ENCODE peak calls at places on chromosomes 2 and 18, in six cellular contexts. One of them, this sample, is unnamed.
A peak's percentile ranks its signal among the peaks of the same experiment; 100 is the strongest.

GRCh38 chr2:263774-264492 is at the start of gene SH3YL1:
- DNase-seq in B cell: peak; percentile 76
- DNase-seq in Calu3: peak; percentile 87
- DNase-seq in effector memory CD4-positive, alpha-beta T cell: peak; percentile 50
- DNase-seq in pulmonary artery endothelial cell: no peak
- DNase-seq in AG10803: no peak
- DNase-seq in this sample: peak; percentile 80

GRCh38 chr2:15809504-15809903 is 130.8 kb upstream of the MYCN start:
- DNase-seq in B cell: no peak
- DNase-seq in Calu3: no peak
- DNase-seq in effector memory CD4-positive, alpha-beta T cell: no peak
- DNase-seq in pulmonary artery endothelial cell: no peak
- DNase-seq in AG10803: no peak
- DNase-seq in this sample: no peak

GRCh38 chr2:11305958-11306357 is 38.5 kb downstream of the ROCK2 start:
- DNase-seq in B cell: no peak
- DNase-seq in Calu3: no peak
- DNase-seq in effector memory CD4-positive, alpha-beta T cell: no peak
- DNase-seq in pulmonary artery endothelial cell: no peak
- DNase-seq in AG10803: peak; percentile 94
- DNase-seq in this sample: no peak

GRCh38 chr2:178296394-178297090 is 102.2 kb downstream of the OSBPL6 start:
- DNase-seq in B cell: no peak
- DNase-seq in Calu3: no peak
- DNase-seq in effector memory CD4-positive, alpha-beta T cell: no peak
- DNase-seq in pulmonary artery endothelial cell: no peak
- DNase-seq in AG10803: peak; percentile 5
- DNase-seq in this sample: no peak

GRCh38 chr2:9714630-9715214 is 83.9 kb upstream of the YWHAQ start:
- DNase-seq in B cell: no peak
- DNase-seq in Calu3: no peak
- DNase-seq in effector memory CD4-positive, alpha-beta T cell: no peak
- DNase-seq in pulmonary artery endothelial cell: no peak
- DNase-seq in AG10803: no peak
- DNase-seq in this sample: no peak

GRCh38 chr2:209876211-209876610 is 104.6 kb downstream of the UNC80 start:
- DNase-seq in B cell: no peak
- DNase-seq in Calu3: no peak
- DNase-seq in effector memory CD4-positive, alpha-beta T cell: no peak
- DNase-seq in pulmonary artery endothelial cell: no peak
- DNase-seq in AG10803: no peak
- DNase-seq in this sample: no peak

GRCh38 chr2:222862915-222863544 is 2.2 kb downstream of the ACSL3 start:
- DNase-seq in B cell: no peak
- DNase-seq in Calu3: no peak
- DNase-seq in effector memory CD4-positive, alpha-beta T cell: no peak
- DNase-seq in pulmonary artery endothelial cell: no peak
- DNase-seq in AG10803: no peak
- DNase-seq in this sample: no peak

GRCh38 chr2:236273126-236273525 is 8.9 kb upstream of the ASB18 start:
- DNase-seq in B cell: no peak
- DNase-seq in Calu3: no peak
- DNase-seq in effector memory CD4-positive, alpha-beta T cell: no peak
- DNase-seq in pulmonary artery endothelial cell: no peak
- DNase-seq in AG10803: no peak
- DNase-seq in this sample: no peak

GRCh38 chr2:106976548-106976947 is 90.6 kb upstream of the ST6GAL2 start:
- DNase-seq in B cell: no peak
- DNase-seq in Calu3: no peak
- DNase-seq in effector memory CD4-positive, alpha-beta T cell: no peak
- DNase-seq in pulmonary artery endothelial cell: no peak
- DNase-seq in AG10803: no peak
- DNase-seq in this sample: no peak

GRCh38 chr2:74458132-74458956 is at the start of gene WBP1:
- DNase-seq in B cell: peak; percentile 97
- DNase-seq in Calu3: peak; percentile 98
- DNase-seq in effector memory CD4-positive, alpha-beta T cell: peak; percentile 100
- DNase-seq in pulmonary artery endothelial cell: peak; percentile 100
- DNase-seq in AG10803: peak; percentile 100
- DNase-seq in this sample: peak; percentile 100

GRCh38 chr2:69241039-69241586 is 145.9 kb downstream of the GFPT1 start:
- DNase-seq in B cell: no peak
- DNase-seq in Calu3: no peak
- DNase-seq in effector memory CD4-positive, alpha-beta T cell: no peak
- DNase-seq in pulmonary artery endothelial cell: no peak
- DNase-seq in AG10803: peak; percentile 70
- DNase-seq in this sample: no peak

GRCh38 chr2:172085460-172086159 is at the start of gene DLX1:
- DNase-seq in B cell: peak; percentile 27
- DNase-seq in Calu3: no peak
- DNase-seq in effector memory CD4-positive, alpha-beta T cell: no peak
- DNase-seq in pulmonary artery endothelial cell: no peak
- DNase-seq in AG10803: no peak
- DNase-seq in this sample: no peak

GRCh38 chr2:128639693-128640092 is 321.0 kb upstream of the HS6ST1 start:
- DNase-seq in B cell: no peak
- DNase-seq in Calu3: no peak
- DNase-seq in effector memory CD4-positive, alpha-beta T cell: no peak
- DNase-seq in pulmonary artery endothelial cell: no peak
- DNase-seq in AG10803: no peak
- DNase-seq in this sample: no peak

GRCh38 chr2:229252280-229252679 is 18.8 kb downstream of the PID1 start:
- DNase-seq in B cell: no peak
- DNase-seq in Calu3: no peak
- DNase-seq in effector memory CD4-positive, alpha-beta T cell: no peak
- DNase-seq in pulmonary artery endothelial cell: no peak
- DNase-seq in AG10803: no peak
- DNase-seq in this sample: no peak

GRCh38 chr18:56139792-56140254 is 498.6 kb downstream of the TXNL1 start:
- DNase-seq in B cell: no peak
- DNase-seq in Calu3: no peak
- DNase-seq in effector memory CD4-positive, alpha-beta T cell: no peak
- DNase-seq in pulmonary artery endothelial cell: no peak
- DNase-seq in AG10803: peak; percentile 59
- DNase-seq in this sample: no peak

GRCh38 chr2:239308696-239309397 is 92.0 kb downstream of the HDAC4 start:
- DNase-seq in B cell: no peak
- DNase-seq in Calu3: no peak
- DNase-seq in effector memory CD4-positive, alpha-beta T cell: no peak
- DNase-seq in pulmonary artery endothelial cell: no peak
- DNase-seq in AG10803: peak; percentile 80
- DNase-seq in this sample: no peak

GRCh38 chr2:231196592-231196991 is 1.8 kb upstream of the ARMC9 start:
- DNase-seq in B cell: no peak
- DNase-seq in Calu3: no peak
- DNase-seq in effector memory CD4-positive, alpha-beta T cell: no peak
- DNase-seq in pulmonary artery endothelial cell: no peak
- DNase-seq in AG10803: no peak
- DNase-seq in this sample: no peak

GRCh38 chr2:152544626-152545025 is 172.6 kb downstream of the PRPF40A start:
- DNase-seq in B cell: no peak
- DNase-seq in Calu3: no peak
- DNase-seq in effector memory CD4-positive, alpha-beta T cell: no peak
- DNase-seq in pulmonary artery endothelial cell: no peak
- DNase-seq in AG10803: no peak
- DNase-seq in this sample: no peak

GRCh38 chr2:136909777-136910176 is 144.4 kb downstream of the THSD7B start:
- DNase-seq in B cell: no peak
- DNase-seq in Calu3: peak; percentile 15
- DNase-seq in effector memory CD4-positive, alpha-beta T cell: no peak
- DNase-seq in pulmonary artery endothelial cell: no peak
- DNase-seq in AG10803: no peak
- DNase-seq in this sample: no peak

GRCh38 chr2:229343661-229344060 is 72.6 kb upstream of the PID1 start:
- DNase-seq in B cell: no peak
- DNase-seq in Calu3: no peak
- DNase-seq in effector memory CD4-positive, alpha-beta T cell: no peak
- DNase-seq in pulmonary artery endothelial cell: no peak
- DNase-seq in AG10803: no peak
- DNase-seq in this sample: no peak

GRCh38 chr18:62716679-62717058 is 1.3 kb downstream of the PHLPP1 start:
- DNase-seq in B cell: peak; percentile 78
- DNase-seq in Calu3: peak; percentile 65
- DNase-seq in effector memory CD4-positive, alpha-beta T cell: peak; percentile 38
- DNase-seq in pulmonary artery endothelial cell: no peak
- DNase-seq in AG10803: peak; percentile 8
- DNase-seq in this sample: peak; percentile 19

GRCh38 chr2:143946436-143947385 is 573.2 kb downstream of the ZEB2 start:
- DNase-seq in B cell: no peak
- DNase-seq in Calu3: no peak
- DNase-seq in effector memory CD4-positive, alpha-beta T cell: no peak
- DNase-seq in pulmonary artery endothelial cell: no peak
- DNase-seq in AG10803: peak; percentile 92
- DNase-seq in this sample: no peak

GRCh38 chr2:10269291-10269690 is 33.4 kb upstream of the HPCAL1 start:
- DNase-seq in B cell: no peak
- DNase-seq in Calu3: no peak
- DNase-seq in effector memory CD4-positive, alpha-beta T cell: no peak
- DNase-seq in pulmonary artery endothelial cell: no peak
- DNase-seq in AG10803: no peak
- DNase-seq in this sample: no peak

GRCh38 chr18:48488388-48488850 is 50.4 kb upstream of the CTIF start:
- DNase-seq in B cell: no peak
- DNase-seq in Calu3: peak; percentile 88
- DNase-seq in effector memory CD4-positive, alpha-beta T cell: no peak
- DNase-seq in pulmonary artery endothelial cell: peak; percentile 92
- DNase-seq in AG10803: peak; percentile 91
- DNase-seq in this sample: peak; percentile 63

GRCh38 chr2:140177081-140177480 is 1396.9 kb upstream of the NXPH2 start:
- DNase-seq in B cell: no peak
- DNase-seq in Calu3: no peak
- DNase-seq in effector memory CD4-positive, alpha-beta T cell: no peak
- DNase-seq in pulmonary artery endothelial cell: no peak
- DNase-seq in AG10803: no peak
- DNase-seq in this sample: no peak

GRCh38 chr2:231016576-231017249 is 20.6 kb upstream of the C2orf72 start:
- DNase-seq in B cell: no peak
- DNase-seq in Calu3: no peak
- DNase-seq in effector memory CD4-positive, alpha-beta T cell: no peak
- DNase-seq in pulmonary artery endothelial cell: no peak
- DNase-seq in AG10803: no peak
- DNase-seq in this sample: no peak

GRCh38 chr2:3413642-3414041 is 34.1 kb downstream of the TRAPPC12 start:
- DNase-seq in B cell: no peak
- DNase-seq in Calu3: no peak
- DNase-seq in effector memory CD4-positive, alpha-beta T cell: no peak
- DNase-seq in pulmonary artery endothelial cell: no peak
- DNase-seq in AG10803: no peak
- DNase-seq in this sample: no peak

GRCh38 chr2:224151680-224152310 is 112.7 kb upstream of the SERPINE2 start:
- DNase-seq in B cell: no peak
- DNase-seq in Calu3: no peak
- DNase-seq in effector memory CD4-positive, alpha-beta T cell: no peak
- DNase-seq in pulmonary artery endothelial cell: no peak
- DNase-seq in AG10803: no peak
- DNase-seq in this sample: no peak

GRCh38 chr2:164642946-164643555 is 21.8 kb upstream of the GRB14 start:
- DNase-seq in B cell: no peak
- DNase-seq in Calu3: no peak
- DNase-seq in effector memory CD4-positive, alpha-beta T cell: no peak
- DNase-seq in pulmonary artery endothelial cell: no peak
- DNase-seq in AG10803: no peak
- DNase-seq in this sample: no peak

GRCh38 chr18:56248613-56249235 is 389.7 kb downstream of the TXNL1 start:
- DNase-seq in B cell: peak; percentile 74
- DNase-seq in Calu3: no peak
- DNase-seq in effector memory CD4-positive, alpha-beta T cell: no peak
- DNase-seq in pulmonary artery endothelial cell: no peak
- DNase-seq in AG10803: no peak
- DNase-seq in this sample: no peak

GRCh38 chr18:67926929-67927864 is 410.7 kb upstream of the DSEL start:
- DNase-seq in B cell: no peak
- DNase-seq in Calu3: no peak
- DNase-seq in effector memory CD4-positive, alpha-beta T cell: no peak
- DNase-seq in pulmonary artery endothelial cell: no peak
- DNase-seq in AG10803: peak; percentile 55
- DNase-seq in this sample: no peak

GRCh38 chr2:146873056-146873455 is 971.8 kb upstream of the ACVR2A start:
- DNase-seq in B cell: no peak
- DNase-seq in Calu3: no peak
- DNase-seq in effector memory CD4-positive, alpha-beta T cell: no peak
- DNase-seq in pulmonary artery endothelial cell: no peak
- DNase-seq in AG10803: no peak
- DNase-seq in this sample: no peak

GRCh38 chr2:152500777-152501176 is 165.8 kb downstream of the FMNL2 start:
- DNase-seq in B cell: no peak
- DNase-seq in Calu3: no peak
- DNase-seq in effector memory CD4-positive, alpha-beta T cell: no peak
- DNase-seq in pulmonary artery endothelial cell: no peak
- DNase-seq in AG10803: no peak
- DNase-seq in this sample: no peak

GRCh38 chr18:3140986-3141639 is 78.7 kb downstream of the MYOM1 start:
- DNase-seq in B cell: no peak
- DNase-seq in Calu3: no peak
- DNase-seq in effector memory CD4-positive, alpha-beta T cell: no peak
- DNase-seq in pulmonary artery endothelial cell: no peak
- DNase-seq in AG10803: no peak
- DNase-seq in this sample: no peak

GRCh38 chr2:188042412-188042811 is 249.3 kb upstream of the GULP1 start:
- DNase-seq in B cell: no peak
- DNase-seq in Calu3: peak; percentile 26
- DNase-seq in effector memory CD4-positive, alpha-beta T cell: no peak
- DNase-seq in pulmonary artery endothelial cell: no peak
- DNase-seq in AG10803: peak; percentile 18
- DNase-seq in this sample: peak; percentile 19

GRCh38 chr18:21123290-21123926 is 11.8 kb upstream of the ROCK1 start:
- DNase-seq in B cell: no peak
- DNase-seq in Calu3: no peak
- DNase-seq in effector memory CD4-positive, alpha-beta T cell: no peak
- DNase-seq in pulmonary artery endothelial cell: no peak
- DNase-seq in AG10803: no peak
- DNase-seq in this sample: no peak

GRCh38 chr2:70002241-70002896 is 40.9 kb upstream of the ASPRV1 start:
- DNase-seq in B cell: no peak
- DNase-seq in Calu3: no peak
- DNase-seq in effector memory CD4-positive, alpha-beta T cell: no peak
- DNase-seq in pulmonary artery endothelial cell: no peak
- DNase-seq in AG10803: no peak
- DNase-seq in this sample: no peak

GRCh38 chr18:7568426-7568825 is 1.3 kb downstream of the PTPRM start:
- DNase-seq in B cell: no peak
- DNase-seq in Calu3: peak; percentile 50
- DNase-seq in effector memory CD4-positive, alpha-beta T cell: no peak
- DNase-seq in pulmonary artery endothelial cell: no peak
- DNase-seq in AG10803: peak; percentile 18
- DNase-seq in this sample: no peak

GRCh38 chr2:187658952-187659525 is 104.8 kb upstream of the TFPI start:
- DNase-seq in B cell: no peak
- DNase-seq in Calu3: no peak
- DNase-seq in effector memory CD4-positive, alpha-beta T cell: no peak
- DNase-seq in pulmonary artery endothelial cell: no peak
- DNase-seq in AG10803: peak; percentile 4
- DNase-seq in this sample: peak; percentile 54

GRCh38 chr18:58093311-58093790 is 49.3 kb downstream of the NEDD4L start:
- DNase-seq in B cell: no peak
- DNase-seq in Calu3: no peak
- DNase-seq in effector memory CD4-positive, alpha-beta T cell: no peak
- DNase-seq in pulmonary artery endothelial cell: no peak
- DNase-seq in AG10803: no peak
- DNase-seq in this sample: no peak